ENCODE peak calls at places on chromosomes 5 and 9, in seven cellular contexts. O, P, C, W, B, H and Y are unnamed samples.

GRCh38 chr5:95907067-95907705 is 54.5 kb downstream of the ELL2 start:
- DNase-seq in B (no peak), C (no peak), P (no peak), W (no peak), H (no peak), O (no peak), Y (no peak)

GRCh38 chr9:37625262-37626147 is 25.2 kb upstream of the FRMPD1 start:
- DNase-seq in C (no peak), O (no peak), W (no peak), P (no peak), H (no peak), B (no peak), Y (no peak)

GRCh38 chr5:19886123-19886921 is 101.7 kb downstream of the CDH18 start:
- DNase-seq in H (no peak), O (peak), C (no peak), W (no peak), P (no peak), B (no peak), Y (no peak)

GRCh38 chr9:106619211-106619610 is 243.8 kb upstream of the ZNF462 start:
- DNase-seq in W (no peak), C (no peak), P (no peak), O (peak), B (no peak), H (no peak), Y (no peak)

GRCh38 chr5:1831677-1832313 is 30.6 kb downstream of the NDUFS6 start:
- DNase-seq in C (no peak), W (no peak), H (peak), O (no peak), B (no peak), P (no peak), Y (no peak)

GRCh38 chr5:133618141-133618540 is 5.8 kb upstream of the FSTL4 start:
- DNase-seq in H (no peak), O (no peak), C (no peak), P (no peak), B (no peak), W (no peak), Y (no peak)

GRCh38 chr5:94793816-94794198 is 175.3 kb downstream of the SLF1 start:
- DNase-seq in P (no peak), C (no peak), H (no peak), W (no peak), B (no peak), O (peak), Y (no peak)

GRCh38 chr9:5884191-5884590 is 6.5 kb upstream of the MLANA start:
- DNase-seq in B (no peak), O (peak), H (no peak), C (no peak), W (peak), P (no peak), Y (no peak)

GRCh38 chr9:121233906-121234901 is 32.5 kb upstream of the RAB14 start:
- DNase-seq in W (no peak), H (no peak), C (no peak), P (no peak), O (peak), B (no peak), Y (no peak)

GRCh38 chr9:31034311-31034710 is 1350.1 kb upstream of the ACO1 start:
- DNase-seq in B (no peak), C (no peak), O (no peak), H (no peak), P (no peak), W (no peak), Y (no peak)

GRCh38 chr9:108434502-108434901 is 421.3 kb downstream of the ACTL7B start:
- DNase-seq in W (no peak), B (no peak), O (peak), P (no peak), C (no peak), H (no peak), Y (no peak)

GRCh38 chr5:28344803-28345433 is 1306.5 kb upstream of the CDH9 start:
- DNase-seq in H (no peak), P (no peak), B (no peak), C (no peak), W (peak), O (peak), Y (no peak)

GRCh38 chr9:99348289-99348688 is 126.2 kb downstream of the SEC61B start:
- DNase-seq in O (no peak), H (no peak), P (no peak), W (no peak), C (no peak), B (no peak), Y (no peak)

GRCh38 chr5:5523066-5523505 is 100.6 kb downstream of the ICE1 start:
- DNase-seq in O (no peak), P (no peak), B (no peak), H (no peak), W (no peak), C (no peak), Y (no peak)

GRCh38 chr9:36023260-36024048 is 13.3 kb upstream of the RECK start:
- DNase-seq in P (peak), W (peak), O (peak), C (peak), B (peak), H (peak), Y (peak)

GRCh38 chr5:79036769-79037168 is 32.7 kb downstream of the DMGDH start:
- DNase-seq in H (no peak), O (no peak), B (no peak), P (no peak), W (no peak), C (no peak), Y (no peak)

GRCh38 chr5:149083846-149084245 is 21.0 kb upstream of the SH3TC2 start:
- DNase-seq in W (no peak), O (no peak), C (no peak), B (no peak), P (no peak), H (no peak), Y (no peak)

GRCh38 chr5:107058239-107058638 is 612.5 kb downstream of the EFNA5 start:
- DNase-seq in P (no peak), W (peak), H (no peak), O (peak), B (no peak), C (no peak), Y (no peak)

GRCh38 chr9:78609471-78609870 is 312.5 kb downstream of the PSAT1 start:
- DNase-seq in C (no peak), W (no peak), P (no peak), O (no peak), H (no peak), B (no peak), Y (no peak)

GRCh38 chr9:75238311-75238976 is 150.1 kb downstream of the OSTF1 start:
- DNase-seq in B (no peak), P (peak), W (peak), O (peak), C (peak), H (no peak), Y (peak)

GRCh38 chr9:16426716-16427115 is 443.8 kb downstream of the BNC2 start:
- DNase-seq in O (no peak), P (no peak), H (no peak), C (no peak), W (no peak), B (no peak), Y (no peak)

GRCh38 chr9:71637433-71637832 is 130.9 kb downstream of the CEMIP2 start:
- DNase-seq in H (no peak), B (no peak), C (no peak), O (peak), W (no peak), P (no peak), Y (no peak)

GRCh38 chr5:113276001-113276400 is 158.8 kb downstream of the TSSK1B start:
- DNase-seq in O (no peak), H (no peak), C (no peak), P (no peak), W (peak), B (no peak), Y (no peak)

GRCh38 chr5:97528941-97529340 is 345.9 kb upstream of the RIOK2 start:
- DNase-seq in C (no peak), H (no peak), P (no peak), W (no peak), B (no peak), O (peak), Y (no peak)

GRCh38 chr5:147939431-147940114 is 33.2 kb upstream of the C5orf46 start:
- DNase-seq in W (no peak), H (no peak), C (no peak), O (peak), P (no peak), B (no peak), Y (no peak)

GRCh38 chr9:106864533-106865143 is 1.7 kb downstream of the ZNF462 start:
- DNase-seq in O (peak), H (no peak), P (no peak), C (no peak), W (peak), B (no peak), Y (no peak)

GRCh38 chr9:16689352-16689938 is 181.0 kb downstream of the BNC2 start:
- DNase-seq in C (peak), B (no peak), P (no peak), H (no peak), W (no peak), O (peak), Y (no peak)

GRCh38 chr9:70601000-70601929 is 186.8 kb upstream of the KLF9 start:
- DNase-seq in W (peak), O (peak), H (peak), P (peak), B (peak), C (peak), Y (no peak)

GRCh38 chr5:51242453-51242852 is 140.8 kb upstream of the ISL1 start:
- DNase-seq in P (no peak), C (no peak), H (no peak), B (no peak), W (no peak), O (no peak), Y (no peak)

GRCh38 chr5:139808481-139809330 is 13.1 kb downstream of the PSD2 start:
- DNase-seq in W (peak), C (no peak), P (no peak), B (no peak), O (peak), H (peak), Y (no peak)

GRCh38 chr5:117713585-117714198 is 1139.1 kb upstream of the SEMA6A start:
- DNase-seq in B (no peak), H (no peak), P (no peak), W (no peak), O (no peak), C (no peak), Y (no peak)

GRCh38 chr9:86734762-86735161 is 212.5 kb downstream of the GAS1 start:
- DNase-seq in H (no peak), C (no peak), B (no peak), P (no peak), O (peak), W (no peak), Y (no peak)

GRCh38 chr5:10451137-10451824 is 9.6 kb downstream of the ROPN1L start:
- DNase-seq in P (no peak), C (no peak), H (no peak), W (no peak), O (no peak), B (no peak), Y (no peak)

GRCh38 chr5:14842117-14842516 is 29.5 kb downstream of the ANKH start:
- DNase-seq in W (no peak), C (no peak), O (no peak), H (no peak), B (no peak), P (no peak), Y (no peak)

GRCh38 chr5:139700711-139701693 is 52.9 kb downstream of the CXXC5 start:
- DNase-seq in O (no peak), B (no peak), H (no peak), P (no peak), W (peak), C (no peak), Y (no peak)

GRCh38 chr5:159601216-159601615 is 270.9 kb upstream of the IL12B start:
- DNase-seq in C (no peak), P (no peak), B (no peak), H (no peak), O (no peak), W (no peak), Y (no peak)

GRCh38 chr5:129244478-129244877 is 149.9 kb downstream of the ISOC1 start:
- DNase-seq in B (no peak), H (no peak), P (no peak), C (no peak), O (peak), W (no peak), Y (no peak)

DNA sequence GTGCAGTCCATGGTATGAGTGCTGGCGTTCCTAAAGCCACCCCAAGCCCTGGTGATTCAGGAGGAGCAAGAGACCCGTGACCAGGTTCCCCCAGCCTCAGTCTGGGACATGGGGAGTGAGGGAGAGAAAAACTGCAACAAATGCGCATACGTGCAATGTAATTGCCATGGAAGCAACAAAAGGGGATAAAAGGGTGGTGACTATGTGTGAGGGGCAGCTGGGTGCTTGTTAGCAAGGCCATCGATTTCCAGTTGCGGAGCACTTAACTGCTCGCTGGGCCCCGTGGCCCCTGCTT is 709 bp upstream of the SH3PXD2B start:
- DNase-seq in B (no peak), W (no peak), H (no peak), O (no peak), C (no peak), P (no peak), Y (no peak)
- H3K27ac ChIP-seq in B (no peak), W (peak), H (no peak), O (peak), C (peak), P (no peak), Y (no peak)

DNA sequence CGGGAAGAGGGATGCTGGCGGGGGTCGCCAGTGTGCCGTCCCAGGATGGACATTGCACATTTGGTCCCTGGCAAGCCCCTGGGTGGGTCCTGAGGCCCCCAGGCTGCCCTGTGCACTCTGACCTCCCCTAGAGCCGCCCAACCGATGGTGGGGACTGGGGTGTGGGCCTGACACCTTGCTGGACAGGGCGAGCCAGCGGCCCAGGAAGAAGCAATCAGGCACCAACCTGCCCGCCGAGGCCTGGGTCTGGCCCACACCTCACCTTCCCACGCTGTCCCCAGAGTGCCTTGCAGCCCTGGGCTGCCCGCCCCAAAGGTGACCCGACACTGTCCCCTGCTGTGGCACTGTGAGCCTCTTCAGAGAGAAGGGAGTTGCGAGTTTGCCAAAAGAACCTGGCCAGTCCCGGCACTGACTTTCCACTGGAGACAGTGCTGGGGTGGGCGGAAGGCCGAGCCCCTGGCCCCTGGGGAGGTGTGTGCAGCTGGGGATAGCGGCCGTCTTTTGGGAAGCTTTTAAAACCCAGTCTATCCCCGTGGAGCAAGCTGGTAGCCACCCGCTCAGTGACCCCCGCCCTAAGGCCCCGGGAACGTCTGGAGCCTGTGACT is 12.0 kb upstream of the NRARP start:
- DNase-seq in W (no peak), C (peak), P (no peak), O (no peak), H (no peak), B (no peak), Y (no peak)
- H3K27ac ChIP-seq in W (peak), C (no peak), P (no peak), O (no peak), H (no peak), B (no peak), Y (no peak)

GRCh38 chr5:16574789-16575785 is 41.7 kb downstream of the RETREG1 start:
- DNase-seq in O (peak), W (no peak), H (no peak), P (peak), B (peak), C (no peak), Y (no peak)
- H3K27ac ChIP-seq in O (peak), W (peak), H (no peak), P (peak), B (peak), C (no peak), Y (no peak)

GRCh38 chr5:171433352-171433698 is 13.9 kb downstream of the FGF18 start:
- DNase-seq in O (no peak), P (no peak), B (no peak), C (no peak), W (no peak), H (peak), Y (no peak)
- H3K27ac ChIP-seq in O (no peak), P (no peak), B (no peak), C (no peak), W (no peak), H (no peak), Y (no peak)